ENCODE peak calls at places on chromosomes 2 and 18, in seven cellular contexts. M is fibroblast of pulmonary artery; E is cardiac fibroblast; U is AG09309; W is activated CD8-positive, alpha-beta T cell treated with anti-CD3 and anti-CD28 coated beads for 36 hours; C is CD4-positive, alpha-beta T cell; P is MCF 10A. D is an unnamed sample.

GRCh38 chr2:216287251-216287650 is 85.0 kb downstream of the MARCHF4 start:
- DNase-seq in M (no peak), E (no peak), U (no peak), W (no peak), C (no peak), P (no peak), D (no peak)

GRCh38 chr2:50318147-50318546 is 713.8 kb downstream of the NRXN1 start:
- DNase-seq in M (no peak), E (no peak), U (no peak), W (no peak), C (no peak), P (peak; percentile 5), D (no peak)

GRCh38 chr2:56784046-56784445 is 600.3 kb downstream of the CCDC85A start:
- DNase-seq in M (no peak), E (no peak), U (no peak), W (no peak), C (no peak), P (no peak), D (no peak)

GRCh38 chr2:11224887-11225286 is 69.6 kb downstream of the SLC66A3 start:
- DNase-seq in M (no peak), E (no peak), U (no peak), W (no peak), C (no peak), P (no peak), D (no peak)

GRCh38 chr2:42169869-42170465 is 814 bp downstream of the EML4 start:
- DNase-seq in M (no peak), E (no peak), U (no peak), W (peak; percentile 25), C (no peak), P (peak; percentile 3), D (peak; percentile 55)

GRCh38 chr2:23495661-23496114 is 110.7 kb downstream of the KLHL29 start:
- DNase-seq in M (no peak), E (no peak), U (no peak), W (no peak), C (no peak), P (no peak), D (no peak)

GRCh38 chr2:128643221-128644065 is 324.8 kb upstream of the HS6ST1 start:
- DNase-seq in M (no peak), E (no peak), U (no peak), W (no peak), C (peak; percentile 8), P (no peak), D (no peak)

GRCh38 chr2:8541223-8541622 is 140.6 kb upstream of the ID2 start:
- DNase-seq in M (no peak), E (no peak), U (no peak), W (peak; percentile 29), C (no peak), P (no peak), D (no peak)

GRCh38 chr2:171958475-171958874 is 36.2 kb downstream of the HAT1 start:
- DNase-seq in M (peak; percentile 72), E (peak; percentile 43), U (peak; percentile 44), W (no peak), C (no peak), P (peak; percentile 31), D (no peak)

GRCh38 chr18:37421349-37422080 is 144.1 kb downstream of the CELF4 start:
- DNase-seq in M (no peak), E (no peak), U (no peak), W (no peak), C (no peak), P (no peak), D (no peak)

GRCh38 chr2:207423886-207424285 is 105.9 kb upstream of the CREB1 start:
- DNase-seq in M (peak; percentile 84), E (peak; percentile 67), U (peak; percentile 83), W (peak; percentile 61), C (no peak), P (no peak), D (peak; percentile 41)

GRCh38 chr2:218399391-218400166 is at the start of gene CTDSP1:
- DNase-seq in M (peak; percentile 98), E (peak; percentile 99), U (peak; percentile 87), W (peak; percentile 96), C (peak; percentile 92), P (peak; percentile 97), D (peak; percentile 95)

GRCh38 chr2:216545359-216545758 is 46.7 kb downstream of the RPL37A start:
- DNase-seq in M (no peak), E (peak; percentile 72), U (peak; percentile 82), W (no peak), C (no peak), P (no peak), D (no peak)

GRCh38 chr18:34222025-34222395 is 2.7 kb downstream of the NOL4 start:
- DNase-seq in M (no peak), E (no peak), U (no peak), W (no peak), C (no peak), P (no peak), D (no peak)

GRCh38 chr2:28338046-28338753 is 54.5 kb upstream of the FOSL2 start:
- DNase-seq in M (peak; percentile 95), E (peak; percentile 96), U (peak; percentile 87), W (no peak), C (no peak), P (peak; percentile 82), D (no peak)

GRCh38 chr18:43692291-43692690 is 415.0 kb upstream of the SYT4 start:
- DNase-seq in M (peak; percentile 2), E (peak; percentile 3), U (no peak), W (no peak), C (no peak), P (no peak), D (no peak)

GRCh38 chr2:64311948-64312621 is 141.9 kb upstream of the LGALSL start:
- DNase-seq in M (peak; percentile 98), E (peak; percentile 97), U (peak; percentile 69), W (no peak), C (no peak), P (peak; percentile 96), D (no peak)

GRCh38 chr2:180763249-180763989 is 217.0 kb upstream of the UBE2E3 start:
- DNase-seq in M (no peak), E (no peak), U (no peak), W (no peak), C (no peak), P (no peak), D (no peak)

GRCh38 chr2:46032996-46033395 is 264.2 kb upstream of the EPAS1 start:
- DNase-seq in M (no peak), E (no peak), U (no peak), W (peak; percentile 73), C (no peak), P (peak; percentile 21), D (peak; percentile 16)
- TF ChIP-seq CTCF in M (no peak), E (no peak), U (no peak), W (no peak), C (no peak), P (no peak), D (no peak)

GRCh38 chr2:10039658-10040410 is 3.5 kb upstream of the KLF11 start:
- DNase-seq in M (no peak), E (no peak), U (no peak), W (no peak), C (no peak), P (peak; percentile 39), D (no peak)
- TF ChIP-seq CTCF in M (no peak), E (no peak), U (no peak), W (no peak), C (no peak), P (no peak), D (no peak)

GRCh38 chr18:24517554-24517953 is 57.1 kb downstream of the HRH4 start:
- DNase-seq in M (no peak), E (no peak), U (no peak), W (no peak), C (no peak), P (no peak), D (no peak)
- TF ChIP-seq CTCF in M (no peak), E (no peak), U (no peak), W (no peak), C (no peak), P (no peak), D (no peak)

GRCh38 chr2:188979730-188980123 is 5.6 kb downstream of the COL3A1 start:
- DNase-seq in M (peak; percentile 20), E (peak; percentile 53), U (no peak), W (no peak), C (no peak), P (no peak), D (no peak)

GRCh38 chr2:188979119-188979729 is 5.1 kb downstream of the COL3A1 start:
- DNase-seq in M (no peak), E (no peak), U (no peak), W (no peak), C (no peak), P (no peak), D (no peak)

GRCh38 chr2:188976545-188977268 is 2.5 kb downstream of the COL3A1 start:
- DNase-seq in M (peak; percentile 81), E (peak; percentile 82), U (no peak), W (no peak), C (no peak), P (no peak), D (no peak)

GRCh38 chr2:188975497-188976102 is 1.4 kb downstream of the COL3A1 start:
- DNase-seq in M (peak; percentile 98), E (peak; percentile 98), U (peak; percentile 87), W (no peak), C (no peak), P (no peak), D (no peak)

DNA sequence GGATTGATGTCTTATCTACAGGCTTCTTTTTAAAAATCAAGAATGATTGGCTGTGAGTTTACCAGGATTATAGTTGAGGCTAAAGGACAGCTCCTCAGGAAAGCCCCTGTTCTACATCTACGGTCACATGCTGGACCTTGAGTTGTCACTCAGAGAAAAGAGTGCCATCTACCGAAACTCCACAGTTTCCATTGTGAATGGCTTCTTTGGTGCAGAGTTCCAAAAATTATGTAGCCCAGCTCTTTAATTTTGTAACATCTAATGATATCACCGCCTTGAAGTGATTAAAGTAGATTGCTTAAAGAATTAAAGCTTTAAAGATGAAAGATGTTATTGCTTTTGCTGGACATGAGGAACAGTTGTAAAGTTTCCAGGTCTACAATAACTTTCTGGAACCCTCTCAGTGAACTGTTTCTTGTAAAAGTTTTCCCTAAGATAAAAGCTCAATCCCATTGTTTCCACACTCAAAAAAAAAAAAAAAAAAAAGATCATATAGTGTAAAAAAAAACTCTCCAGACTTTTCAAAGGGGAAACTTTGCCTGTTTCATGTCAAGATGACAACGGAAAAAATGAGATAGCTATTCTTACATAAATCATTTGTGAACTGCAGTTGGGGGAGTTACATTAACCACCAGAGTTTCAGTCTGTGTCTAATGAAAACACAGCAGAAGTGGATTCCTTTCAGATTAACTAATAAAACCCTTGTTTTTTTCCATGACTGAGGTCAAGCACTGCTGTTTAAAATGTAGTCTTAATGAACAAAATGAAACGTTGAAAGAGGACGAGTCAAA is 4.3 kb downstream of the COL3A1 start:
- DNase-seq in M (peak; percentile 94), E (peak; percentile 91), U (no peak), W (peak; percentile 3), C (no peak), P (no peak), D (peak; percentile 25)
- TF ChIP-seq CTCF in M (peak; percentile 50), E (peak; percentile 42), U (peak; percentile 47), W (no peak), C (no peak), P (no peak), D (peak; percentile 47)

DNA sequence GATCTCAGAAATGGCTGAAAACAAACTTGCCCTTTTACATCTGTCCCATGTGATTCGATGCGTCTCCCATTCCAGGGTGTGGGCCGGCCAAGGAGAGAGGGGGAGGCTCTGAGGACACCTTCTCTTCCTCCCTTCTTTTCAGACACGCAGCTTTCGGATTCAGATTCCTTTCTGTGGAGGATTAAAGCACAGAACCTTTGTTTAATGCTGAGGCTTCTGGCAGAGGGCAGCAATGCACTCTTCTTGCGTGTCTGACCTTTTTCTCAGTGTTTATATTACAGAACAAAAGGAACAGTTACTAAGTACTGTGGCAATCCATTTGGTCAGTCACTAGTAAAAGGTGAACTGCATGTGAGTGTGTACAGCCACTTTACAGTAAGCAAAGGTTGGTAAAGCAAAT is 268.9 kb upstream of the CCDC68 start:
- DNase-seq in M (no peak), E (no peak), U (no peak), W (no peak), C (no peak), P (no peak), D (no peak)
- TF ChIP-seq CTCF in M (no peak), E (no peak), U (peak; percentile 3), W (no peak), C (no peak), P (no peak), D (no peak)

D was measured in GM13977.